ENCODE peak calls at places on chromosomes 12 and 14, in ten cellular contexts. P is uterus, Y is HFFc6, B is neuronal stem cell, F is astrocyte of the spinal cord, L is Right ventricle myocardium superior, N is posterior cingulate gyrus, X is C1 segment of cervical spinal cord, E is IMR-90, T is HFF-Myc. D is an unnamed sample.

GRCh38 chr14:32319368-32320049 is 9.6 kb upstream of the AKAP6 start:
- DNase-seq in P (no peak), Y (peak), B (no peak), F (no peak), L (no peak), N (no peak), X (no peak), E (no peak), T (no peak), D (no peak)

GRCh38 chr12:73798523-73798922 is 739.1 kb upstream of the ATXN7L3B start:
- DNase-seq in P (no peak), Y (no peak), B (no peak), F (peak), L (no peak), N (no peak), X (no peak), E (no peak), T (no peak), D (no peak)

GRCh38 chr14:73712540-73713141 is 1.5 kb downstream of the PNMA1 start:
- DNase-seq in P (no peak), Y (no peak), B (peak), F (peak), L (no peak), N (no peak), X (no peak), E (peak), T (no peak), D (peak)

GRCh38 chr14:75041613-75042012 is 9.7 kb downstream of the MLH3 start:
- DNase-seq in P (no peak), Y (no peak), B (no peak), F (no peak), L (no peak), N (no peak), X (no peak), E (no peak), T (no peak), D (no peak)

GRCh38 chr14:26841920-26842741 is 244.3 kb upstream of the NOVA1 start:
- DNase-seq in P (peak), Y (peak), B (no peak), F (peak), L (peak), N (no peak), X (peak), E (peak), T (peak), D (no peak)

GRCh38 chr14:59037086-59037485 is 151.4 kb upstream of the DAAM1 start:
- DNase-seq in P (no peak), Y (no peak), B (no peak), F (no peak), L (no peak), N (no peak), X (no peak), E (no peak), T (no peak), D (no peak)

GRCh38 chr12:98402081-98402480 is 113.3 kb upstream of the TMPO start:
- DNase-seq in P (no peak), Y (no peak), B (no peak), F (no peak), L (no peak), N (no peak), X (no peak), E (peak), T (no peak), D (no peak)

GRCh38 chr14:61334197-61334701 is 12.9 kb downstream of the PRKCH start:
- DNase-seq in P (no peak), Y (no peak), B (no peak), F (no peak), L (no peak), N (no peak), X (no peak), E (no peak), T (no peak), D (no peak)

GRCh38 chr14:71289536-71289935 is 382.3 kb downstream of the PCNX1 start:
- DNase-seq in P (no peak), Y (no peak), B (no peak), F (no peak), L (no peak), N (no peak), X (no peak), E (no peak), T (no peak), D (no peak)